ENCODE peak calls at places on chromosomes 6 and 20, in ten cellular contexts. A, M, L, N, X, V, F, C, O and B are unnamed samples.

GRCh38 chr6:153099636-153100035 is 31.4 kb downstream of the RGS17 start:
- DNase-seq in A (no peak), M (no peak), L (no peak), N (no peak), X (no peak), V (no peak), F (no peak), C (no peak), O (no peak), B (no peak)

GRCh38 chr6:42029881-42030280 is 20.4 kb upstream of the TAF8 start:
- DNase-seq in A (no peak), M (no peak), L (peak; percentile 40), N (no peak), X (no peak), V (no peak), F (no peak), C (no peak), O (no peak), B (no peak)

GRCh38 chr6:133337312-133337711 is 96.2 kb downstream of the EYA4 start:
- DNase-seq in A (no peak), M (no peak), L (no peak), N (no peak), X (no peak), V (no peak), F (no peak), C (no peak), O (no peak), B (peak; percentile 53)

GRCh38 chr6:167013946-167014345 is 14.7 kb downstream of the CEP43 start:
- DNase-seq in A (no peak), M (no peak), L (no peak), N (no peak), X (no peak), V (no peak), F (no peak), C (no peak), O (no peak), B (no peak)

GRCh38 chr6:19669206-19669605 is 168.0 kb upstream of the ID4 start:
- DNase-seq in A (no peak), M (no peak), L (no peak), N (no peak), X (no peak), V (no peak), F (no peak), C (no peak), O (no peak), B (peak; percentile 13)

GRCh38 chr6:41786451-41787218 is 859 bp upstream of the TOMM6 start:
- DNase-seq in A (peak; percentile 83), M (peak; percentile 81), L (peak; percentile 94), N (peak; percentile 92), X (peak; percentile 62), V (peak; percentile 91), F (peak; percentile 92), C (peak; percentile 19), O (peak; percentile 91), B (peak; percentile 75)

GRCh38 chr6:93183513-93183912 is 235.8 kb downstream of the EPHA7 start:
- DNase-seq in A (no peak), M (no peak), L (no peak), N (no peak), X (no peak), V (no peak), F (no peak), C (no peak), O (no peak), B (no peak)

GRCh38 chr6:25342784-25343183 is 63.6 kb downstream of the CARMIL1 start:
- DNase-seq in A (no peak), M (no peak), L (no peak), N (no peak), X (peak; percentile 28), V (no peak), F (no peak), C (peak; percentile 29), O (no peak), B (peak; percentile 37)

GRCh38 chr6:53464942-53465460 is 79.9 kb downstream of the GCLC start:
- DNase-seq in A (no peak), M (no peak), L (peak; percentile 67), N (peak; percentile 15), X (no peak), V (no peak), F (no peak), C (no peak), O (no peak), B (peak; percentile 76)

GRCh38 chr6:153048631-153049030 is 46.1 kb upstream of the MTRF1L start:
- DNase-seq in A (no peak), M (no peak), L (no peak), N (no peak), X (no peak), V (no peak), F (no peak), C (no peak), O (no peak), B (no peak)

GRCh38 chr20:38628580-38629470 is 27.2 kb downstream of the ARHGAP40 start:
- DNase-seq in A (no peak), M (no peak), L (no peak), N (no peak), X (no peak), V (no peak), F (no peak), C (no peak), O (no peak), B (no peak)

GRCh38 chr20:3727333-3728035 is 5.0 kb upstream of the HSPA12B start:
- DNase-seq in A (no peak), M (no peak), L (no peak), N (no peak), X (no peak), V (no peak), F (no peak), C (no peak), O (no peak), B (peak; percentile 49)

GRCh38 chr20:5077761-5078387 is 41.9 kb downstream of the PCNA start:
- DNase-seq in A (no peak), M (no peak), L (peak; percentile 15), N (no peak), X (no peak), V (no peak), F (no peak), C (no peak), O (peak; percentile 16), B (no peak)

GRCh38 chr20:50381053-50381732 is 129.0 kb upstream of the PTPN1 start:
- DNase-seq in A (no peak), M (no peak), L (no peak), N (no peak), X (no peak), V (no peak), F (no peak), C (no peak), O (no peak), B (no peak)

GRCh38 chr20:45448250-45448649 is 21.3 kb upstream of the WFDC2 start:
- DNase-seq in A (no peak), M (no peak), L (no peak), N (no peak), X (no peak), V (no peak), F (no peak), C (no peak), O (no peak), B (no peak)

GRCh38 chr6:132365319-132365907 is 35.9 kb downstream of the MOXD1 start:
- DNase-seq in A (peak; percentile 43), M (no peak), L (no peak), N (no peak), X (no peak), V (no peak), F (no peak), C (no peak), O (no peak), B (no peak)

GRCh38 chr6:52992980-52993379 is 2.1 kb downstream of the GSTA4 start:
- DNase-seq in A (no peak), M (no peak), L (no peak), N (no peak), X (no peak), V (no peak), F (no peak), C (no peak), O (no peak), B (peak; percentile 66)

GRCh38 chr6:12384417-12384912 is 94.3 kb downstream of the EDN1 start:
- DNase-seq in A (no peak), M (no peak), L (no peak), N (no peak), X (no peak), V (no peak), F (no peak), C (no peak), O (no peak), B (no peak)

GRCh38 chr20:63697868-63698545 is 1.6 kb downstream of the TNFRSF6B start:
- DNase-seq in A (no peak), M (no peak), L (peak; percentile 67), N (no peak), X (no peak), V (no peak), F (no peak), C (no peak), O (no peak), B (no peak)